ENCODE peak calls at places on chromosomes 12 and 14, in six cellular contexts. One of them, this sample, is unnamed.

GRCh38 chr12:29253916-29254625 is 105.0 kb downstream of the FAR2 start:
- DNase-seq in stimulated activated CD8-positive, alpha-beta memory T cell treated with anti-CD3 and anti-CD28 coated beads, Interleukin-7, amount 100 ng/mL, for 1 hour: no peak
- DNase-seq in GM23248: no peak
- DNase-seq in HFF-Myc: no peak
- DNase-seq in GM12865: no peak
- DNase-seq in activated CD4-positive, alpha-beta T cell treated with anti-CD3 and anti-CD28 coated beads for 1 hour: no peak
- DNase-seq in this sample: no peak

GRCh38 chr14:63603749-63604277 is 37.9 kb downstream of the WDR89 start:
- DNase-seq in GM12865: no peak
- DNase-seq in HFF-Myc: no peak
- DNase-seq in GM23248: no peak
- DNase-seq in stimulated activated CD8-positive, alpha-beta memory T cell treated with anti-CD3 and anti-CD28 coated beads, Interleukin-7, amount 100 ng/mL, for 1 hour: no peak
- DNase-seq in activated CD4-positive, alpha-beta T cell treated with anti-CD3 and anti-CD28 coated beads for 1 hour: no peak
- DNase-seq in this sample: no peak

GRCh38 chr14:98143566-98143965 is 1128.4 kb downstream of the BCL11B start:
- DNase-seq in activated CD4-positive, alpha-beta T cell treated with anti-CD3 and anti-CD28 coated beads for 1 hour: no peak
- DNase-seq in GM12865: peak; percentile 41
- DNase-seq in HFF-Myc: no peak
- DNase-seq in stimulated activated CD8-positive, alpha-beta memory T cell treated with anti-CD3 and anti-CD28 coated beads, Interleukin-7, amount 100 ng/mL, for 1 hour: no peak
- DNase-seq in GM23248: no peak
- DNase-seq in this sample: no peak

GRCh38 chr12:27505124-27505523 is 18.9 kb upstream of the PPFIBP1 start:
- DNase-seq in activated CD4-positive, alpha-beta T cell treated with anti-CD3 and anti-CD28 coated beads for 1 hour: no peak
- DNase-seq in HFF-Myc: no peak
- DNase-seq in GM12865: no peak
- DNase-seq in stimulated activated CD8-positive, alpha-beta memory T cell treated with anti-CD3 and anti-CD28 coated beads, Interleukin-7, amount 100 ng/mL, for 1 hour: no peak
- DNase-seq in GM23248: peak; percentile 83
- DNase-seq in this sample: no peak

GRCh38 chr14:29390046-29390841 is 537.4 kb downstream of the PRKD1 start:
- DNase-seq in GM23248: no peak
- DNase-seq in activated CD4-positive, alpha-beta T cell treated with anti-CD3 and anti-CD28 coated beads for 1 hour: no peak
- DNase-seq in stimulated activated CD8-positive, alpha-beta memory T cell treated with anti-CD3 and anti-CD28 coated beads, Interleukin-7, amount 100 ng/mL, for 1 hour: no peak
- DNase-seq in GM12865: no peak
- DNase-seq in HFF-Myc: no peak
- DNase-seq in this sample: peak; percentile 58

GRCh38 chr12:121184425-121184824 is 25.5 kb upstream of the P2RX4 start:
- DNase-seq in activated CD4-positive, alpha-beta T cell treated with anti-CD3 and anti-CD28 coated beads for 1 hour: no peak
- DNase-seq in stimulated activated CD8-positive, alpha-beta memory T cell treated with anti-CD3 and anti-CD28 coated beads, Interleukin-7, amount 100 ng/mL, for 1 hour: no peak
- DNase-seq in GM12865: no peak
- DNase-seq in HFF-Myc: no peak
- DNase-seq in GM23248: no peak
- DNase-seq in this sample: no peak

GRCh38 chr14:71549421-71549820 is 382.8 kb upstream of the RGS6 start:
- DNase-seq in HFF-Myc: no peak
- DNase-seq in GM12865: no peak
- DNase-seq in GM23248: no peak
- DNase-seq in stimulated activated CD8-positive, alpha-beta memory T cell treated with anti-CD3 and anti-CD28 coated beads, Interleukin-7, amount 100 ng/mL, for 1 hour: no peak
- DNase-seq in activated CD4-positive, alpha-beta T cell treated with anti-CD3 and anti-CD28 coated beads for 1 hour: no peak
- DNase-seq in this sample: no peak

GRCh38 chr12:49843411-49843810 is 505 bp upstream of the BCDIN3D start:
- DNase-seq in stimulated activated CD8-positive, alpha-beta memory T cell treated with anti-CD3 and anti-CD28 coated beads, Interleukin-7, amount 100 ng/mL, for 1 hour: no peak
- DNase-seq in GM12865: no peak
- DNase-seq in HFF-Myc: no peak
- DNase-seq in activated CD4-positive, alpha-beta T cell treated with anti-CD3 and anti-CD28 coated beads for 1 hour: no peak
- DNase-seq in GM23248: no peak
- DNase-seq in this sample: no peak

GRCh38 chr12:93848453-93849120 is 171.4 kb downstream of the CRADD start:
- DNase-seq in GM23248: no peak
- DNase-seq in HFF-Myc: no peak
- DNase-seq in GM12865: peak; percentile 60
- DNase-seq in stimulated activated CD8-positive, alpha-beta memory T cell treated with anti-CD3 and anti-CD28 coated beads, Interleukin-7, amount 100 ng/mL, for 1 hour: no peak
- DNase-seq in activated CD4-positive, alpha-beta T cell treated with anti-CD3 and anti-CD28 coated beads for 1 hour: no peak
- DNase-seq in this sample: no peak

GRCh38 chr14:100654814-100655795 is 67.9 kb upstream of the BEGAIN start:
- DNase-seq in GM12865: peak; percentile 33
- DNase-seq in GM23248: peak; percentile 51
- DNase-seq in activated CD4-positive, alpha-beta T cell treated with anti-CD3 and anti-CD28 coated beads for 1 hour: peak; percentile 34
- DNase-seq in stimulated activated CD8-positive, alpha-beta memory T cell treated with anti-CD3 and anti-CD28 coated beads, Interleukin-7, amount 100 ng/mL, for 1 hour: no peak
- DNase-seq in HFF-Myc: no peak
- DNase-seq in this sample: peak; percentile 79

GRCh38 chr12:104588048-104588942 is 131.5 kb downstream of the CHST11 start:
- DNase-seq in GM23248: peak; percentile 89
- DNase-seq in HFF-Myc: peak; percentile 80
- DNase-seq in GM12865: no peak
- DNase-seq in stimulated activated CD8-positive, alpha-beta memory T cell treated with anti-CD3 and anti-CD28 coated beads, Interleukin-7, amount 100 ng/mL, for 1 hour: no peak
- DNase-seq in activated CD4-positive, alpha-beta T cell treated with anti-CD3 and anti-CD28 coated beads for 1 hour: no peak
- DNase-seq in this sample: no peak

GRCh38 chr14:31992051-31992450 is 85.1 kb upstream of the ARHGAP5 start:
- DNase-seq in GM23248: peak; percentile 85
- DNase-seq in HFF-Myc: peak; percentile 92
- DNase-seq in activated CD4-positive, alpha-beta T cell treated with anti-CD3 and anti-CD28 coated beads for 1 hour: no peak
- DNase-seq in stimulated activated CD8-positive, alpha-beta memory T cell treated with anti-CD3 and anti-CD28 coated beads, Interleukin-7, amount 100 ng/mL, for 1 hour: no peak
- DNase-seq in GM12865: no peak
- DNase-seq in this sample: no peak

GRCh38 chr12:95253386-95253785 is 35.8 kb downstream of the VEZT start:
- DNase-seq in activated CD4-positive, alpha-beta T cell treated with anti-CD3 and anti-CD28 coated beads for 1 hour: no peak
- DNase-seq in HFF-Myc: no peak
- DNase-seq in GM23248: no peak
- DNase-seq in GM12865: no peak
- DNase-seq in stimulated activated CD8-positive, alpha-beta memory T cell treated with anti-CD3 and anti-CD28 coated beads, Interleukin-7, amount 100 ng/mL, for 1 hour: no peak
- DNase-seq in this sample: no peak

GRCh38 chr12:63319386-63319785 is 168.4 kb upstream of the AVPR1A start:
- DNase-seq in stimulated activated CD8-positive, alpha-beta memory T cell treated with anti-CD3 and anti-CD28 coated beads, Interleukin-7, amount 100 ng/mL, for 1 hour: no peak
- DNase-seq in GM12865: peak; percentile 8
- DNase-seq in activated CD4-positive, alpha-beta T cell treated with anti-CD3 and anti-CD28 coated beads for 1 hour: no peak
- DNase-seq in HFF-Myc: peak; percentile 25
- DNase-seq in GM23248: peak; percentile 6
- DNase-seq in this sample: no peak

GRCh38 chr14:64974563-64974962 is 2.4 kb upstream of the RAB15 start:
- DNase-seq in HFF-Myc: no peak
- DNase-seq in activated CD4-positive, alpha-beta T cell treated with anti-CD3 and anti-CD28 coated beads for 1 hour: no peak
- DNase-seq in GM12865: no peak
- DNase-seq in stimulated activated CD8-positive, alpha-beta memory T cell treated with anti-CD3 and anti-CD28 coated beads, Interleukin-7, amount 100 ng/mL, for 1 hour: no peak
- DNase-seq in GM23248: no peak
- DNase-seq in this sample: no peak

GRCh38 chr12:65902504-65902903 is 78.2 kb downstream of the HMGA2 start:
- DNase-seq in activated CD4-positive, alpha-beta T cell treated with anti-CD3 and anti-CD28 coated beads for 1 hour: no peak
- DNase-seq in GM12865: peak; percentile 67
- DNase-seq in GM23248: peak; percentile 49
- DNase-seq in HFF-Myc: no peak
- DNase-seq in stimulated activated CD8-positive, alpha-beta memory T cell treated with anti-CD3 and anti-CD28 coated beads, Interleukin-7, amount 100 ng/mL, for 1 hour: no peak
- DNase-seq in this sample: no peak

GRCh38 chr14:22887990-22888378 is 5.0 kb downstream of the REM2 start:
- DNase-seq in stimulated activated CD8-positive, alpha-beta memory T cell treated with anti-CD3 and anti-CD28 coated beads, Interleukin-7, amount 100 ng/mL, for 1 hour: no peak
- DNase-seq in GM23248: no peak
- DNase-seq in activated CD4-positive, alpha-beta T cell treated with anti-CD3 and anti-CD28 coated beads for 1 hour: peak; percentile 29
- DNase-seq in HFF-Myc: no peak
- DNase-seq in GM12865: peak; percentile 87
- DNase-seq in this sample: no peak

GRCh38 chr12:111033281-111034147 is 113.1 kb upstream of the MYL2 start:
- DNase-seq in HFF-Myc: no peak
- DNase-seq in GM12865: no peak
- DNase-seq in stimulated activated CD8-positive, alpha-beta memory T cell treated with anti-CD3 and anti-CD28 coated beads, Interleukin-7, amount 100 ng/mL, for 1 hour: no peak
- DNase-seq in GM23248: no peak
- DNase-seq in activated CD4-positive, alpha-beta T cell treated with anti-CD3 and anti-CD28 coated beads for 1 hour: no peak
- DNase-seq in this sample: peak; percentile 81

GRCh38 chr14:73786942-73787759 is 64.5 kb upstream of the PTGR2 start:
- DNase-seq in activated CD4-positive, alpha-beta T cell treated with anti-CD3 and anti-CD28 coated beads for 1 hour: peak; percentile 41
- DNase-seq in GM23248: peak; percentile 76
- DNase-seq in GM12865: peak; percentile 72
- DNase-seq in HFF-Myc: no peak
- DNase-seq in stimulated activated CD8-positive, alpha-beta memory T cell treated with anti-CD3 and anti-CD28 coated beads, Interleukin-7, amount 100 ng/mL, for 1 hour: peak; percentile 29
- DNase-seq in this sample: peak; percentile 79

GRCh38 chr14:95652171-95652570 is 34.1 kb upstream of the TCL1B start:
- DNase-seq in stimulated activated CD8-positive, alpha-beta memory T cell treated with anti-CD3 and anti-CD28 coated beads, Interleukin-7, amount 100 ng/mL, for 1 hour: no peak
- DNase-seq in HFF-Myc: no peak
- DNase-seq in GM12865: no peak
- DNase-seq in GM23248: no peak
- DNase-seq in activated CD4-positive, alpha-beta T cell treated with anti-CD3 and anti-CD28 coated beads for 1 hour: no peak
- DNase-seq in this sample: no peak

GRCh38 chr12:43396671-43397070 is 155.3 kb downstream of the ADAMTS20 start:
- DNase-seq in GM12865: no peak
- DNase-seq in stimulated activated CD8-positive, alpha-beta memory T cell treated with anti-CD3 and anti-CD28 coated beads, Interleukin-7, amount 100 ng/mL, for 1 hour: no peak
- DNase-seq in GM23248: no peak
- DNase-seq in HFF-Myc: no peak
- DNase-seq in activated CD4-positive, alpha-beta T cell treated with anti-CD3 and anti-CD28 coated beads for 1 hour: no peak
- DNase-seq in this sample: no peak

GRCh38 chr12:49882248-49882850 is 21.4 kb downstream of the FAIM2 start:
- DNase-seq in activated CD4-positive, alpha-beta T cell treated with anti-CD3 and anti-CD28 coated beads for 1 hour: no peak
- DNase-seq in stimulated activated CD8-positive, alpha-beta memory T cell treated with anti-CD3 and anti-CD28 coated beads, Interleukin-7, amount 100 ng/mL, for 1 hour: no peak
- DNase-seq in GM23248: no peak
- DNase-seq in HFF-Myc: no peak
- DNase-seq in GM12865: no peak
- DNase-seq in this sample: no peak

GRCh38 chr14:76961631-76962302 is 66.7 kb downstream of the IRF2BPL start:
- DNase-seq in GM23248: peak; percentile 97
- DNase-seq in activated CD4-positive, alpha-beta T cell treated with anti-CD3 and anti-CD28 coated beads for 1 hour: peak; percentile 91
- DNase-seq in stimulated activated CD8-positive, alpha-beta memory T cell treated with anti-CD3 and anti-CD28 coated beads, Interleukin-7, amount 100 ng/mL, for 1 hour: peak; percentile 83
- DNase-seq in GM12865: peak; percentile 99
- DNase-seq in HFF-Myc: peak; percentile 86
- DNase-seq in this sample: peak; percentile 81

GRCh38 chr12:110229409-110229808 is 51.6 kb upstream of the ATP2A2 start:
- DNase-seq in GM12865: no peak
- DNase-seq in stimulated activated CD8-positive, alpha-beta memory T cell treated with anti-CD3 and anti-CD28 coated beads, Interleukin-7, amount 100 ng/mL, for 1 hour: no peak
- DNase-seq in GM23248: no peak
- DNase-seq in activated CD4-positive, alpha-beta T cell treated with anti-CD3 and anti-CD28 coated beads for 1 hour: no peak
- DNase-seq in HFF-Myc: no peak
- DNase-seq in this sample: no peak

GRCh38 chr14:50859296-50859624 is 12.6 kb upstream of the ABHD12B start:
- DNase-seq in GM23248: no peak
- DNase-seq in stimulated activated CD8-positive, alpha-beta memory T cell treated with anti-CD3 and anti-CD28 coated beads, Interleukin-7, amount 100 ng/mL, for 1 hour: no peak
- DNase-seq in GM12865: peak; percentile 11
- DNase-seq in activated CD4-positive, alpha-beta T cell treated with anti-CD3 and anti-CD28 coated beads for 1 hour: no peak
- DNase-seq in HFF-Myc: no peak
- DNase-seq in this sample: no peak

GRCh38 chr12:3293013-3293412 is 198.0 kb upstream of the PRMT8 start:
- DNase-seq in GM23248: no peak
- DNase-seq in HFF-Myc: no peak
- DNase-seq in stimulated activated CD8-positive, alpha-beta memory T cell treated with anti-CD3 and anti-CD28 coated beads, Interleukin-7, amount 100 ng/mL, for 1 hour: no peak
- DNase-seq in GM12865: no peak
- DNase-seq in activated CD4-positive, alpha-beta T cell treated with anti-CD3 and anti-CD28 coated beads for 1 hour: no peak
- DNase-seq in this sample: no peak

GRCh38 chr14:48665077-48665784 is 920.9 kb downstream of the RPS29 start:
- DNase-seq in HFF-Myc: no peak
- DNase-seq in GM12865: no peak
- DNase-seq in GM23248: no peak
- DNase-seq in activated CD4-positive, alpha-beta T cell treated with anti-CD3 and anti-CD28 coated beads for 1 hour: no peak
- DNase-seq in stimulated activated CD8-positive, alpha-beta memory T cell treated with anti-CD3 and anti-CD28 coated beads, Interleukin-7, amount 100 ng/mL, for 1 hour: no peak
- DNase-seq in this sample: no peak

GRCh38 chr14:39034481-39035296 is 68.3 kb downstream of the SEC23A start:
- DNase-seq in GM23248: peak; percentile 52
- DNase-seq in stimulated activated CD8-positive, alpha-beta memory T cell treated with anti-CD3 and anti-CD28 coated beads, Interleukin-7, amount 100 ng/mL, for 1 hour: no peak
- DNase-seq in HFF-Myc: no peak
- DNase-seq in GM12865: no peak
- DNase-seq in activated CD4-positive, alpha-beta T cell treated with anti-CD3 and anti-CD28 coated beads for 1 hour: no peak
- DNase-seq in this sample: no peak

GRCh38 chr12:124020398-124021024 is 47.5 kb downstream of the ZNF664 start:
- DNase-seq in stimulated activated CD8-positive, alpha-beta memory T cell treated with anti-CD3 and anti-CD28 coated beads, Interleukin-7, amount 100 ng/mL, for 1 hour: no peak
- DNase-seq in activated CD4-positive, alpha-beta T cell treated with anti-CD3 and anti-CD28 coated beads for 1 hour: no peak
- DNase-seq in GM23248: peak; percentile 62
- DNase-seq in GM12865: no peak
- DNase-seq in HFF-Myc: no peak
- DNase-seq in this sample: no peak

GRCh38 chr12:4421590-4422031 is 24.0 kb downstream of the FGF6 start:
- DNase-seq in activated CD4-positive, alpha-beta T cell treated with anti-CD3 and anti-CD28 coated beads for 1 hour: no peak
- DNase-seq in HFF-Myc: no peak
- DNase-seq in stimulated activated CD8-positive, alpha-beta memory T cell treated with anti-CD3 and anti-CD28 coated beads, Interleukin-7, amount 100 ng/mL, for 1 hour: no peak
- DNase-seq in GM23248: peak; percentile 54
- DNase-seq in GM12865: peak; percentile 50
- DNase-seq in this sample: no peak

GRCh38 chr14:104934380-104934733 is 9.7 kb downstream of the PLD4 start:
- DNase-seq in HFF-Myc: no peak
- DNase-seq in GM23248: no peak
- DNase-seq in stimulated activated CD8-positive, alpha-beta memory T cell treated with anti-CD3 and anti-CD28 coated beads, Interleukin-7, amount 100 ng/mL, for 1 hour: no peak
- DNase-seq in GM12865: no peak
- DNase-seq in activated CD4-positive, alpha-beta T cell treated with anti-CD3 and anti-CD28 coated beads for 1 hour: no peak
- DNase-seq in this sample: no peak

GRCh38 chr12:44379827-44380226 is 496.3 kb downstream of the NELL2 start:
- DNase-seq in stimulated activated CD8-positive, alpha-beta memory T cell treated with anti-CD3 and anti-CD28 coated beads, Interleukin-7, amount 100 ng/mL, for 1 hour: no peak
- DNase-seq in GM23248: no peak
- DNase-seq in HFF-Myc: no peak
- DNase-seq in GM12865: no peak
- DNase-seq in activated CD4-positive, alpha-beta T cell treated with anti-CD3 and anti-CD28 coated beads for 1 hour: no peak
- DNase-seq in this sample: no peak

GRCh38 chr14:36402867-36403266 is 82.4 kb upstream of the MBIP start:
- DNase-seq in HFF-Myc: no peak
- DNase-seq in GM23248: no peak
- DNase-seq in activated CD4-positive, alpha-beta T cell treated with anti-CD3 and anti-CD28 coated beads for 1 hour: no peak
- DNase-seq in stimulated activated CD8-positive, alpha-beta memory T cell treated with anti-CD3 and anti-CD28 coated beads, Interleukin-7, amount 100 ng/mL, for 1 hour: no peak
- DNase-seq in GM12865: no peak
- DNase-seq in this sample: no peak

This sample was measured in ecto neural progenitor cell.